ENCODE peak calls at places on chromosomes 6 and 20, in five cellular contexts. L is H9, Z is neuronal stem cell, P is NT2/D1, D is HAP-1. J is an unnamed sample.
A peak's percentile ranks its signal among the peaks of the same experiment; 100 is the strongest.

GRCh38 chr20:34709836-34710567 is 5.9 kb downstream of the TP53INP2 start:
- DNase-seq in L (peak; percentile 76), Z (peak; percentile 80), P (peak; percentile 23), D (peak; percentile 76), J (peak; percentile 65)

GRCh38 chr6:7268362-7269310 is 44.4 kb downstream of the SSR1 start:
- DNase-seq in L (no peak), Z (no peak), P (no peak), D (no peak), J (no peak)

GRCh38 chr6:14499804-14500203 is 382.2 kb downstream of the CD83 start:
- DNase-seq in L (no peak), Z (no peak), P (no peak), D (peak; percentile 56), J (no peak)

GRCh38 chr6:4010682-4011081 is 68.3 kb downstream of the FAM217A start:
- DNase-seq in L (no peak), Z (no peak), P (no peak), D (no peak), J (no peak)

GRCh38 chr6:98769546-98769945 is 64.8 kb upstream of the POU3F2 start:
- DNase-seq in L (peak; percentile 46), Z (no peak), P (no peak), D (peak; percentile 55), J (no peak)

GRCh38 chr6:32168807-32169206 is 4.4 kb downstream of the EGFL8 start:
- DNase-seq in L (no peak), Z (no peak), P (no peak), D (no peak), J (no peak)

GRCh38 chr6:77474286-77474956 is 11.1 kb upstream of the HTR1B start:
- DNase-seq in L (no peak), Z (no peak), P (no peak), D (no peak), J (no peak)

GRCh38 chr20:3421985-3422384 is 14.5 kb upstream of the DNAAF9 start:
- DNase-seq in L (no peak), Z (no peak), P (no peak), D (no peak), J (no peak)

GRCh38 chr20:51236396-51236795 is 213.5 kb upstream of the KCNG1 start:
- DNase-seq in L (no peak), Z (no peak), P (no peak), D (no peak), J (no peak)

GRCh38 chr6:169639653-169640278 is 62.1 kb downstream of the WDR27 start:
- DNase-seq in L (no peak), Z (no peak), P (no peak), D (no peak), J (no peak)

GRCh38 chr6:155561262-155561970 is 105.8 kb upstream of the NOX3 start:
- DNase-seq in L (no peak), Z (no peak), P (no peak), D (no peak), J (no peak)

GRCh38 chr6:138403324-138403800 is 661 bp upstream of the HEBP2 start:
- DNase-seq in L (peak; percentile 51), Z (peak; percentile 1), P (no peak), D (peak; percentile 50), J (peak; percentile 59)

GRCh38 chr6:43481591-43482242 is 4.3 kb downstream of the TJAP1 start:
- DNase-seq in L (no peak), Z (no peak), P (no peak), D (no peak), J (no peak)

GRCh38 chr6:138454976-138455706 is 44.2 kb downstream of the NHSL1 start:
- DNase-seq in L (no peak), Z (no peak), P (no peak), D (peak; percentile 79), J (no peak)

GRCh38 chr6:141598487-141598886 is 534.2 kb upstream of the GJE1 start:
- DNase-seq in L (no peak), Z (no peak), P (no peak), D (no peak), J (no peak)

GRCh38 chr6:28758046-28758817 is 165.6 kb downstream of the TRIM27 start:
- DNase-seq in L (peak; percentile 80), Z (no peak), P (no peak), D (peak; percentile 87), J (no peak)

GRCh38 chr6:43789447-43789846 is 19.4 kb downstream of the VEGFA start:
- DNase-seq in L (no peak), Z (no peak), P (no peak), D (no peak), J (no peak)

GRCh38 chr6:38182426-38182825 is 362.9 kb downstream of the ZFAND3 start:
- DNase-seq in L (no peak), Z (no peak), P (no peak), D (no peak), J (no peak)

GRCh38 chr6:74577619-74578018 is 628.2 kb downstream of the COL12A1 start:
- DNase-seq in L (no peak), Z (no peak), P (no peak), D (no peak), J (no peak)

GRCh38 chr6:22658934-22659333 is 89.6 kb downstream of the HDGFL1 start:
- DNase-seq in L (no peak), Z (no peak), P (no peak), D (no peak), J (no peak)

GRCh38 chr6:41651962-41652657 is 13.8 kb downstream of the MDFI start:
- DNase-seq in L (no peak), Z (no peak), P (no peak), D (no peak), J (no peak)

GRCh38 chr6:68901044-68901443 is 266.0 kb downstream of the ADGRB3 start:
- DNase-seq in L (no peak), Z (no peak), P (no peak), D (no peak), J (no peak)

GRCh38 chr20:50399003-50399916 is 110.9 kb upstream of the PTPN1 start:
- DNase-seq in L (no peak), Z (no peak), P (no peak), D (no peak), J (peak; percentile 92)

GRCh38 chr6:22149501-22150490 is 147.0 kb downstream of the PRL start:
- DNase-seq in L (no peak), Z (no peak), P (no peak), D (peak; percentile 53), J (peak; percentile 75)